ENCODE peak calls at places on chromosome X, in six cellular contexts. N is lower lobe of right lung, G is SK-N-MC, J is dorsolateral prefrontal cortex, R is left lung, T is IMR-90. Z is an unnamed sample.

GRCh38 chrX:68534696-68535095 is 35.8 kb downstream of the YIPF6 start:
- DNase-seq in N (no peak), G (no peak), J (no peak), R (no peak), T (peak), Z (no peak)

GRCh38 chrX:72274526-72274925 is 2.5 kb downstream of the RPS4X start:
- DNase-seq in N (no peak), G (no peak), J (no peak), R (no peak), T (no peak), Z (no peak)

GRCh38 chrX:51144828-51145442 is 187.7 kb upstream of the NUDT10 start:
- DNase-seq in N (no peak), G (peak), J (no peak), R (no peak), T (peak), Z (no peak)

GRCh38 chrX:46184749-46185148 is 360.5 kb downstream of the ZNF674 start:
- DNase-seq in N (no peak), G (no peak), J (no peak), R (no peak), T (no peak), Z (no peak)

GRCh38 chrX:47628980-47629379 is 750 bp downstream of the CFP start:
- DNase-seq in N (no peak), G (no peak), J (no peak), R (no peak), T (no peak), Z (no peak)

GRCh38 chrX:64698317-64698716 is 277.9 kb downstream of the ZC4H2 start:
- DNase-seq in N (no peak), G (no peak), J (no peak), R (peak), T (no peak), Z (no peak)

GRCh38 chrX:82658492-82658891 is 849.6 kb upstream of the POU3F4 start:
- DNase-seq in N (no peak), G (no peak), J (no peak), R (no peak), T (no peak), Z (no peak)

GRCh38 chrX:74325130-74326059 is 21.4 kb downstream of the ZCCHC13 start:
- DNase-seq in N (no peak), G (no peak), J (no peak), R (no peak), T (no peak), Z (no peak)

GRCh38 chrX:20388594-20388993 is 121.9 kb upstream of the RPS6KA3 start:
- DNase-seq in N (no peak), G (no peak), J (no peak), R (no peak), T (no peak), Z (no peak)

GRCh38 chrX:32966956-32967355 is 244.4 kb downstream of the DMD start:
- DNase-seq in N (no peak), G (no peak), J (no peak), R (no peak), T (no peak), Z (no peak)

GRCh38 chrX:128106630-128107029 is 54.4 kb upstream of the ACTRT1 start:
- DNase-seq in N (no peak), G (peak), J (no peak), R (no peak), T (no peak), Z (no peak)

GRCh38 chrX:18036394-18036793 is 175.3 kb upstream of the RAI2 start:
- DNase-seq in N (no peak), G (no peak), J (no peak), R (no peak), T (no peak), Z (no peak)

GRCh38 chrX:135697614-135698013 is 15.8 kb upstream of the CT45A1 start:
- DNase-seq in N (no peak), G (no peak), J (no peak), R (no peak), T (no peak), Z (no peak)

GRCh38 chrX:20363003-20363674 is 96.4 kb upstream of the RPS6KA3 start:
- DNase-seq in N (no peak), G (no peak), J (no peak), R (no peak), T (peak), Z (no peak)

GRCh38 chrX:108199691-108200090 is 108.1 kb downstream of the ATG4A start:
- DNase-seq in N (no peak), G (no peak), J (no peak), R (no peak), T (peak), Z (no peak)

GRCh38 chrX:13398073-13398823 is 78.4 kb upstream of the ATXN3L start:
- DNase-seq in N (peak), G (no peak), J (no peak), R (no peak), T (peak), Z (no peak)

GRCh38 chrX:139058831-139059495 is 347.4 kb upstream of the FGF13 start:
- DNase-seq in N (no peak), G (no peak), J (no peak), R (no peak), T (no peak), Z (no peak)

GRCh38 chrX:45710081-45710801 is 509.6 kb upstream of the DIPK2B start:
- DNase-seq in N (no peak), G (no peak), J (no peak), R (no peak), T (peak), Z (no peak)

GRCh38 chrX:16185725-16186136 is 18.4 kb downstream of the MAGEB17 start:
- DNase-seq in N (no peak), G (no peak), J (no peak), R (no peak), T (peak), Z (no peak)

GRCh38 chrX:30275498-30275897 is 28.6 kb downstream of the MAGEB1 start:
- DNase-seq in N (no peak), G (no peak), J (no peak), R (no peak), T (peak), Z (no peak)

GRCh38 chrX:11113731-11114130 is 2.6 kb downstream of the HCCS start:
- DNase-seq in N (no peak), G (no peak), J (no peak), R (no peak), T (peak), Z (no peak)

GRCh38 chrX:70168238-70169188 is 8.8 kb upstream of the DGAT2L6 start:
- DNase-seq in N (no peak), G (no peak), J (no peak), R (no peak), T (peak), Z (peak)

GRCh38 chrX:6225307-6226052 is 3.2 kb downstream of the NLGN4X start:
- DNase-seq in N (no peak), G (no peak), J (no peak), R (no peak), T (no peak), Z (no peak)

GRCh38 chrX:154043003-154043402 is 23.3 kb upstream of the IRAK1 start:
- DNase-seq in N (no peak), G (no peak), J (no peak), R (no peak), T (peak), Z (no peak)

GRCh38 chrX:154039577-154039976 is 19.9 kb upstream of the IRAK1 start:
- DNase-seq in N (no peak), G (no peak), J (no peak), R (no peak), T (no peak), Z (no peak)

GRCh38 chrX:154040307-154040756 is 20.6 kb upstream of the IRAK1 start:
- DNase-seq in N (no peak), G (no peak), J (no peak), R (no peak), T (peak), Z (no peak)

GRCh38 chrX:154037754-154038153 is 18.1 kb upstream of the IRAK1 start:
- DNase-seq in N (no peak), G (no peak), J (no peak), R (no peak), T (no peak), Z (no peak)

DNA sequence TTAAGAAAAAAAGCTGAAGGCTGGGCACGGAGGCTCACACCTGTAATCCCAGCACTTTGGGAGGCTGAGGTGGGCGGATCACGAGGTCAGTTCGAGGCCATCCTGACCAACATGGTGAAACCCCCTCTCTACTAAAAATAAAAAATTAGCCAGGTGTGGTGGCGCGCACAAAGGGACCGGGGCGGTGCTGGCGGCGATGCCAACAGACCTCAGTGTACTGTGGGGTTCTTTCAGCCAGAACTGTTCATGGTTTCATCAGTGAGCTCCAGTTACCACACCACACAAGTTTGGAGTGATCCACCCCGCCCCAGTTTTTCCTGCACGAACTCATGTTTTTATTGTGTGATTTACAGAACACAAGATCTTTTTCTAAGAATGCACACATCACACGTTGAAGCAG is 21.2 kb upstream of the IRAK1 start:
- DNase-seq in N (no peak), G (no peak), J (no peak), R (no peak), T (no peak), Z (no peak)
- H3K27ac ChIP-seq in N (peak), G (no peak), J (no peak), R (peak), T (peak), Z (no peak)

GRCh38 chrX:1045680-1046314 is 166.7 kb downstream of the CRLF2 start:
- DNase-seq in N (no peak), G (no peak), J (no peak), R (no peak), T (no peak), Z (no peak)
- H3K27ac ChIP-seq in N (no peak), G (no peak), J (no peak), R (no peak), T (no peak), Z (no peak)

DNA sequence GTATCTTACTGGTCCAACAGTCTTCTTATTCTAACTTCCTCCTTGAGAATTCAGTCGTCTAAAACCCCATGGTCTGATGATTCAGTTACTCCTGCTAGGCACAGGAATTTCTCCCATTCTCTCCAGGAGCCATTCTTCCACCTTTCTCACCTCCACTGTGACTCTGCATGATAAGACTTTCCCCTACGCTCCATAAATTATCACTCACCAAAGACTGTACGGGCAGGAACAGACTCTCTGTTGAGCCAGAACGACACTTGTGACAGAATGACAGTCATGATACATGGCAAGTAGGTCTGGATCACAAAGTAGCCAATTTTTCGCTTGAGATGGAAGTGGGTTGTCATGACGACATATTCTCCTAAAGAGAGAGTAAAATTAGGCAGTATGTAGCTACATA is 59.0 kb upstream of the MAGEA10 start:
- DNase-seq in N (no peak), G (no peak), J (no peak), R (no peak), T (no peak), Z (no peak)
- H3K27ac ChIP-seq in N (no peak), G (no peak), J (no peak), R (no peak), T (no peak), Z (no peak)

GRCh38 chrX:79161655-79162054 is 17.2 kb downstream of the GPR174 start:
- DNase-seq in N (no peak), G (no peak), J (no peak), R (no peak), T (no peak), Z (no peak)
- H3K27ac ChIP-seq in N (no peak), G (no peak), J (no peak), R (peak), T (no peak), Z (no peak)

DNA sequence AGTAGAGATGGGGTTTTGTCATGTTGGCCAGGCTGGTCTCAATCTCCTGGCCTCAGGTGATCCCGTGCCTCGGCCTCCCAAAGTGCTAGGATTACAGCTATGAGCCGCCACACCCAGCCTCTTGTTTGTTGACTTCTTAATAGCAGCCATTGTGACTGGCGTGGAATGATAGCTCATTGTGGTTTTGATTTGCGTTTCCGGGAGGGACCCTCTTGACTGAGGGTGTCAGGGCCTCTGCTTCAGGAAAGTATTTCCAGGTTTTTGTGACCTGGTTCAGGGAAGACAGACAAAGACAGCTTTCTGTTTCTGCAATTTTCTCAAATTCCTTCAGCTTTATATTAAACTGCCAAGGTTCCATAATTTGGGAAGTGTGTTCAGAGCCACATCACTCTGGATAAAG is 15.1 kb downstream of the CSF2RA start:
- DNase-seq in N (no peak), G (no peak), J (no peak), R (peak), T (no peak), Z (no peak)
- H3K27ac ChIP-seq in N (no peak), G (no peak), J (no peak), R (no peak), T (no peak), Z (no peak)

DNA sequence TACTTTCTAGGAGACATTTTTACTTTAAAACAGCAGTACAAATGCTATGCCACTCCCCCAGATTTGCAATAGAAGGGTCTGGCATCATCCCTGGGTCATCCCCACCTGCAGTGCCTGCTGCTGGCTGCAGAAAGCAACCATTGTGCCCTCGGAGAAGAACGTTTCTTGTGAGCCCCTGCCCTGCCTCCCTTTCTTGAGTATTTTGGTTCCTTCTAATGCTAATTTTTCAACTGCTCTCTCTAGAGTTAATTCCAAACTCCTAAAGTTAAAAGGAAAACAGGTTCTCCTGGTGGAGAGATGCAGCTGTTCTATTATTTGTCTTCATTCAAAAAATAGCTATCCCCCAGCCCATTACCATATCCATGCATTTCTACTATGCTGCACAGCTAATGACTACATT is 107.1 kb downstream of the IDS start:
- DNase-seq in N (no peak), G (no peak), J (no peak), R (no peak), T (no peak), Z (no peak)
- H3K27ac ChIP-seq in N (no peak), G (no peak), J (no peak), R (no peak), T (no peak), Z (no peak)

DNA sequence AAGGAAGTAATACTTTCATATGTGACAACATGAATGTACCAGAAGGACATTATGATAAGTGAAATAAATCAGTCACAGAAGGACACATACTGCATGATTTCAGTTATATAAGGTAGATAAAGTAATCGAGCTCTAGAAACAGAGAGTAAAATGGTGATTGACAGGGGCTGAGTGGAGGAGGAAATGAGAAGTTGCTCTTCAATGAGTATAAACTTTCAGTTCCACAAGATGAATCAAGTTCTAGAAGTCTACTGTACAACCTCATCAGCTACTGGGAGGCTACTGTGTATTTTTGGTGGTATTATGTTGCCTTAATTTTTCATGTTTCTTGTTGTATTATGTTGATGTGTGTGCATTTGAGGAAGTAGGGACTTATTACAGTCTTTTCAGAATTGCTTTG is 270.9 kb upstream of the GRIA3 start:
- DNase-seq in N (no peak), G (no peak), J (no peak), R (no peak), T (no peak), Z (no peak)
- H3K27ac ChIP-seq in N (no peak), G (no peak), J (no peak), R (no peak), T (no peak), Z (no peak)

DNA sequence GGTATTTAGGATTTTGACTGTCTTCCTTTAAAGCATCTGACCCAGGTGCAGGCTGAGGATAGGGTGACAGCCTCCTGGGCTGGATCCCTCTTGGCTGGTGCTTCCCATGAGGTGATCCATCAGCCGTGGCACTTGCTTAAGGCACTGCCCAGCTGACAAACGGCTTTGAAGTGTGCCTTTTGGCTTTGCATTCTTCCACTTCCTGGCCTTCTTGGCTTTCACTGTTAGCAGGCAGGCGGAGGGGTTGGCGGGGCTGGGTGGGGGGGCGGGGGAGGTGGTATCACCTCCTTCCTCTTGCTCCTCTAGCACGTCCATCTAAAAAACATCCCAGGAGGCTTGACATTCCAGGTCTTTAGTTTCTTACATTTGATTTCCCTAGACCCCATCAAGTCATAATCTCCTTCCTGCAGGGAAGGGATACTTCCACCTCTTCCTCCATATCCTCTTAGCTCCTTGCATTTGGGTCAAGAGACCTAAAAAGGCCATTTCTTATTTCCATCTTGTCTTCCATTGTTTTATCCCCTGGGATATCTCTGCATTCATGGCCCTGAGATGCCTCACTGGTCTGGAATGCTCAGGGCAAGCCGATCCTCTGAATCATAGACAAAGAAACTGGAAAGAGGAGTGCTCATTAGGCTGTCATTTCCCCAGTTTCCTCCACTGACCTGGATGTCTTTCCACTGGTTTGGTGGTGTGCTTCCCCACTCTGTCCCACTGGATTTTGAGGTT is 11.3 kb upstream of the APLN start:
- DNase-seq in N (no peak), G (no peak), J (no peak), R (no peak), T (peak), Z (no peak)
- H3K27ac ChIP-seq in N (no peak), G (no peak), J (no peak), R (no peak), T (peak), Z (no peak)

DNA sequence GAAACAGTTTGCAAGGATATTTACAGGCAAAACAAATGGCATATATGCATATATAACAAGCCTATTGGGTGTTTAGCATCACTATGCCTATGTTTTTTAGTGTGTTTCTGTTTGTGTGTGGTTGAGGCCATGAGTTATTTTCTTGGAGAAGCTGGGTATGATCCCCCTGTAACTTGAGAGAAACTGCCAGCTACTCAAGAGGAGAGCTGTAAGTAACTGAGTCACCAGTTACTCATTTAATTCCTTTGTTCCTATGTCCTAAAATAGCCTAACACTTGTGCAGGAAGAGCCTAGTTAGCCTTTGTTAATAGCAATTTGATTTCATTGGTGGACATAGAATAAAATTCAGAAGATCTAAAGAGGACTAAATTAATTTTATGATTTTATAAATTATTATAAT is 79.1 kb downstream of the PWWP3B start:
- DNase-seq in N (no peak), G (no peak), J (no peak), R (no peak), T (no peak), Z (no peak)
- H3K27ac ChIP-seq in N (no peak), G (no peak), J (no peak), R (no peak), T (no peak), Z (no peak)

DNA sequence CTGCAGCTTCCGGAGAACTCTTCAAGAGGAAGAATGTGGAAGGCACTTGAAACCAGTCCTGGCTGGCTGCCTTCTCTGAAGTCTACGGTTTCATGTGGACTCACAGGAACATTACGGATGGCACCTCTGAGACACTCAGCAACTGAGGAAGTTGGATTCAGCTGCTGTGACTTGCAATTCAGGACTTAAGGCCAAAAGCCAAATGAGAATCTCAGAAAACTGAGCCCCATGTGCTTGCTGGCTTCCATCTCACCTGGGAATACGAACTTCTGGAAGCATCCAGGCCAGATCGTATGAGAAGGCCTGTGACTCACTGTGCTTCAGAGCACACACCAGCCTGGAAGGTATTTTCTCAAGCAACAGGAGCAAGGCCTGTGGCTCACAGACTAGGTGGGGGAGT is 107.8 kb upstream of the GPC4 start:
- DNase-seq in N (peak), G (no peak), J (no peak), R (no peak), T (no peak), Z (no peak)
- H3K27ac ChIP-seq in N (no peak), G (no peak), J (no peak), R (no peak), T (no peak), Z (no peak)